ENCODE peak calls at places on chromosomes 3 and 15, in eight cellular contexts. S is NCI-H1105; G is HEK293T; C is left cardiac atrium; E is T-helper 17 cell; B is activated CD4-positive, alpha-beta T cell treated with anti-CD3 and anti-CD28 coated beads, Interleukin-2, amount 10 ng/mL, durations not matched to agents 7 days and 5 days; V is SW480; K is T1000. Q is an unnamed sample.

GRCh38 chr3:55160241-55160877 is 232.5 kb upstream of the LRTM1 start:
- DNase-seq in B (no peak), S (no peak), C (peak), G (no peak), E (no peak), V (peak), K (peak), Q (no peak)

GRCh38 chr3:175198991-175199390 is 339.9 kb downstream of the NAALADL2 start:
- DNase-seq in B (no peak), V (no peak), G (no peak), K (no peak), C (no peak), E (no peak), S (no peak), Q (no peak)

GRCh38 chr15:48627260-48627969 is 18.1 kb downstream of the FBN1 start:
- DNase-seq in K (no peak), G (no peak), S (no peak), V (peak), B (no peak), E (no peak), C (peak), Q (no peak)

GRCh38 chr3:10329495-10330015 is 8.6 kb upstream of the SEC13 start:
- DNase-seq in B (no peak), C (no peak), K (no peak), G (no peak), S (no peak), V (no peak), E (no peak), Q (no peak)

GRCh38 chr3:155026999-155027591 is 53.0 kb upstream of the MME start:
- DNase-seq in S (no peak), E (no peak), C (no peak), G (peak), V (no peak), K (no peak), B (no peak), Q (no peak)

GRCh38 chr3:189222927-189223706 is 51.3 kb downstream of the TPRG1 start:
- DNase-seq in V (no peak), B (no peak), G (no peak), S (peak), E (no peak), K (no peak), C (no peak), Q (no peak)

GRCh38 chr3:191356586-191357439 is 26.5 kb upstream of the UTS2B start:
- DNase-seq in V (no peak), K (no peak), B (no peak), S (no peak), G (peak), E (no peak), C (peak), Q (no peak)

GRCh38 chr3:184691397-184692131 is 20.3 kb downstream of the MAGEF1 start:
- DNase-seq in C (no peak), G (no peak), S (no peak), E (no peak), K (no peak), V (no peak), B (no peak), Q (no peak)

GRCh38 chr3:10744098-10744465 is 71.9 kb upstream of the SLC6A11 start:
- DNase-seq in K (no peak), G (peak), S (no peak), E (no peak), B (peak), V (peak), C (no peak), Q (no peak)

GRCh38 chr15:58203537-58203936 is 65.4 kb downstream of the AQP9 start:
- DNase-seq in E (no peak), K (peak), C (no peak), B (no peak), G (no peak), V (no peak), S (no peak), Q (no peak)

GRCh38 chr3:173465112-173465511 is 67.6 kb downstream of the NLGN1 start:
- DNase-seq in S (no peak), G (no peak), V (no peak), E (no peak), K (no peak), B (no peak), C (no peak), Q (no peak)

GRCh38 chr15:66151809-66152208 is 101.7 kb downstream of the MEGF11 start:
- DNase-seq in S (peak), V (no peak), K (no peak), C (no peak), G (no peak), B (no peak), E (no peak), Q (peak)

GRCh38 chr15:91407237-91407889 is 307.3 kb downstream of the SV2B start:
- DNase-seq in K (no peak), B (peak), C (peak), E (no peak), S (peak), G (no peak), V (peak), Q (peak)

GRCh38 chr3:140863481-140864084 is 78.1 kb upstream of the SLC25A36 start:
- DNase-seq in C (peak), E (no peak), G (peak), K (peak), V (peak), B (peak), S (peak), Q (peak)